ENCODE peak calls at places on chromosomes 6 and 20, in four cellular contexts. O is H9, H is mesendoderm, E is H1. U is an unnamed sample.

GRCh38 chr6:135105299-135105698 is 50.7 kb upstream of the HBS1L start:
- DNase-seq in O (no peak), H (no peak), E (no peak), U (no peak)

GRCh38 chr6:27250955-27251671 is 3.6 kb downstream of the PRSS16 start:
- DNase-seq in O (peak), H (peak), E (peak), U (no peak)

GRCh38 chr6:40922281-40922680 is 116.7 kb downstream of the UNC5CL start:
- DNase-seq in O (no peak), H (no peak), E (no peak), U (peak)

GRCh38 chr6:139433647-139434419 is 59.4 kb upstream of the CITED2 start:
- DNase-seq in O (no peak), H (peak), E (no peak), U (peak)

GRCh38 chr6:104943781-104944180 is 13.1 kb upstream of the LIN28B start:
- DNase-seq in O (no peak), H (no peak), E (no peak), U (peak)

GRCh38 chr6:1383729-1384548 is 5.4 kb upstream of the FOXF2 start:
- DNase-seq in O (peak), H (no peak), E (no peak), U (no peak)

GRCh38 chr20:52268184-52268583 is 76.6 kb upstream of the ZFP64 start:
- DNase-seq in O (no peak), H (peak), E (no peak), U (peak)

GRCh38 chr20:8060977-8061376 is 41.4 kb upstream of the TMX4 start:
- DNase-seq in O (no peak), H (no peak), E (no peak), U (no peak)

GRCh38 chr6:123458218-123458617 is 178.5 kb downstream of the TRDN start:
- DNase-seq in O (no peak), H (no peak), E (no peak), U (no peak)

GRCh38 chr20:1377984-1378742 is 14.7 kb downstream of the FKBP1A start:
- DNase-seq in O (no peak), H (peak), E (no peak), U (peak)

GRCh38 chr6:107634147-107635057 is 144.5 kb downstream of the SOBP start:
- DNase-seq in O (no peak), H (no peak), E (no peak), U (no peak)

DNA sequence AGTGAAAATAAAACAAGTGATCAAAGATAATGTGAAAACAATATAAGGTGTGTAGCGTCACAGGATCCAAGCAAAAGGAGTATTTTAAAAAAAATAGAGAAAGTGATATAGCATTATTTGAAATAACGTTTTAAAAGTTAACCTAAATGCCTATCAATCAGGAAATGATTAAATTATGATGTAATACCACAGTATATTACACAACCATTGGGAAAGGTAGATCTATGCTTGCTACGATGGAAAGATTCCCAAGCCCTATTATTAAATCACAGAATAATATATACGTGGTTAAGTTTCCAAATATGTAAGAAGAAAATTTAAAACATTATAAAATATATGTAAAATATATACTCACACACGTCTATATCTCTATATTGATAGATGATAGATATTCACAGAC is 15.4 kb upstream of the TCF21 start:
- DNase-seq in O (no peak), H (no peak), E (no peak), U (no peak)
- H4K5ac ChIP-seq in O (no peak), H (no peak), E (no peak), U (no peak)

DNA sequence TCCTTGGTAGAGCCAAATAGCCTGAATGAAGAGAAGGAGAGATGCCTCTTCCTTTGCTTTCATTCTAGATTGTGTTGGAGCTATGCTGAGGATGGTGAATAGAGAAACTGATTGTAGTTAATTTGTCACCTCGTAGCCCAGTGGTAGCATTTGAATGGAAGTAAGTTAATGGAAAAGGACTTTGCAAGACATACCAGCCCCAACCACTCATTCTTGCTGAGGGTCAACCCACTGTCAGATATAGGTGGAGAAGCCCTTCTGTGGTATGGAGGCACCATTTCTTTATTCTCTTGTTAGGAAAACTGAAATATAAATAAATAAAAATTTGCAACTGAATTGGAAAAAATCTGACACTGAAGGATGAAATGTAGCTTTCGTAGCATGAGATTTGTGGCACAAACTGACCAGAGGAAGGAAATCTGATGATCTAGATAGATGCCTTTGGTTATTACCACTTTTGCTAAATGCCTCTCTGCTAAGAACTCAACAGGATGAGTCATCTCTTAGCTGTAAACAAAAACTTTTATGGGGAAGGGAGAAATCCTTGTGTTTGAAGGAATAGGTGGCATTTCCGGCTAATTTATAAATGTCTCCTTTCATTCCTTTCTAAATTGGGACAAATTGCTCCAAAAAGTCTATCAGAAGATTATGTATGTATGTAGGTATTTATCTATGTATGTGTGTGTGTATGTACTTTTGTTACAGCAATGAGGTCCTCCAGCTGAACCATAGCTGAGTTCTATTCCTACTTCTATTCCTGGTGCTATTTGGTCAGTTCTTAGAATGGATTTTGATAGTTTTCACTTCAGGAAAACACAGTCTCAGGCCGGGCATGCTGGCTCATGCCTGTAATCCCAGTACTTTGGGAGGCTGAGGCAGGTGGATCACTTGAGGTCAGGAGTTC is 76.5 kb upstream of the SUPT3H start:
- DNase-seq in O (no peak), H (peak), E (no peak), U (peak)
- H2BK120ac ChIP-seq in O (no peak), H (no peak), E (no peak), U (peak)

DNA sequence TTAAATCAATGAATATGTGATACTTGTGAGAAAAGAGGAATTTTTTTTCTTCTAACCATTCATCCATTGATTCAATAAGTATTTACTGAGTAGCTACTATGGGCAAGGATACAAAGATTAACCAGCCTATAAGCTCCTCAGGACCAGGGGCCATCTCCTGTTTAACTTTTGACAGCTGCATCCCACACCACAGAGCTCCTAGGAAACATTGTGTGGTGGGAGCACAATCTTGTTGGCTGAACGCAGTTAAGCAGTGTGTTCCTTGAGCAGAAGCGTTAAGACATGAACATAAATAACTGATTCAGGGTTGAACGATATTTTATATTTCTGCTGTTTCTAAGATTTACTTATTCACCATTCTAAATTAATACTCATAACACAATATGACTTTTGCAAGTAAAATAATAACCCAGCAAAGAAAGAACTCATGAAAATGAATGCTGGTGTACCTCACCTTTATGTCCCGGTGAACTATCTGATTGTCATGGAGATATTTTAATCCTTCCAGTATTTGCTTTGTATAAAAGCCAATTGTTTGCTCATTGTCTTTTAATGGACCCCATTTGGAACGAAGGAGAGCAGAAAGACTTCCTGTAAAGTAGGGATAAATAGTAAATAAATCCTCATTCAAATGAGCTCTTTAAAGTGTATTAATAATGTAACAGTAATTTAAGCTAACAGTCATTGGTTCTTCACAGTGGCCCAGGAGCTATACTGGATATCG is 62.6 kb upstream of the MAP7 start:
- DNase-seq in O (no peak), H (no peak), E (no peak), U (no peak)
- H4K5ac ChIP-seq in O (no peak), H (no peak), E (peak), U (no peak)

GRCh38 chr6:35725721-35726438 is 11.0 kb upstream of the ARMC12 start:
- DNase-seq in O (no peak), H (no peak), E (no peak), U (no peak)

GRCh38 chr6:35728663-35729348 is 8.0 kb upstream of the ARMC12 start:
- DNase-seq in O (no peak), H (peak), E (no peak), U (no peak)

GRCh38 chr6:35729349-35729678 is 7.5 kb upstream of the ARMC12 start:
- DNase-seq in O (no peak), H (no peak), E (no peak), U (no peak)

GRCh38 chr6:35727935-35728662 is 8.7 kb upstream of the ARMC12 start:
- DNase-seq in O (peak), H (peak), E (peak), U (peak)

DNA sequence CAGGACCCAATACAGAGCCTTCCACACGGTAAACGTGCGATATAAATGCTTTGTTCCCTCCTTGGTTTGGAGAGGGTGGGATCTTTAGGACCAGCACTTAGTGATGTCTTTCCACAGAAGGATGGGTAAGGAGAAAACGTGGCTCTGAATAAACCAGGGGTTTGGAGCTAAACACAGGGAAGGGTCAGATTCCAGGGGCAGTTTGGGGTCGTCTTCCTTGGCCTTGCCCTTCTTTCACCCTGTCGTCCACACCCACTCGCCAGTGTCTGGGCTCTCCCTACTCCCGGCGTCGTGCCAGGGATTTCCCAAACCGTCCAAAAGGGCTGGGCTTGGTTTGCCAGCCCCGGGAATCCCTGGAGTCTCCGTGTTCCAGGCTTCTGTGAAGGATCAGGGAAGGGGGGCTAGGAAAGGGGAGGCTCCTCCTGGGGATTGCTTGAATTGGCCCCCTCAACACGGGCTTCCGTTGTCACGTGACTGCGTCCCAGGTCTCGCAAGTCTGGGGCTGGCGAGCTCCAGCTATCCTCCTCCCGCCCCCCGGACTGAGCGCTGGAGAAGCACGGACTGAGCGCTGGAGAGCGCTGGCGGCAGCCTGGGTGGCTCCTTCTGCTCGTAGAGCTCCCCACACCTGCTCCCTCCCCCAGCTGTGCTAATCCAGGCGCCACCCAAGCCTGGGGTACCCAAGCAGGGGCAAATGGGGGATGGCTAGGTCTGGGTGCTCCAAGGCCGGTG is 9.5 kb upstream of the ARMC12 start:
- DNase-seq in O (peak), H (peak), E (peak), U (peak)
- H2BK120ac ChIP-seq in O (no peak), H (peak), E (peak), U (peak)

DNA sequence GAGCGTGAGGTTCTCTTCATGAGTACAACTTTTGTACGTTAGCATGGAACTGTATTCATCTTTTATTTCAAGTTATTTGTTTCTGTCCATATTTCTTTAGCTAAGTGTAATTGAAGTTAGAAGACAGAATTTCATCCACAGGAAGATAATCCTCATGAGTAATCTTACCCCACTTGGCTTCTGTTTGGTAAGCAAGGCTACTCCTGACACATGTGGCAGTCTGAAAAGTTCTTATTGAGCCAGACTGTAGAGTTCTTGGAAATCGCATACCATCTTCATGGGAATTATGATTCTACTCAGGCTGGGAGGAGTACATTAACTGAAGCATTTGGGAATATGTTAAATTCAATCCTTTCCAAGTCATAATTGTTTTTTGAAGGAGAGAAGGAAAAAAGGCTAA is 41.3 kb upstream of the TENT5A start:
- DNase-seq in O (no peak), H (no peak), E (no peak), U (peak)
- H4K5ac ChIP-seq in O (no peak), H (no peak), E (no peak), U (no peak)

GRCh38 chr20:50017576-50018248 is 34.9 kb downstream of the SNAI1 start:
- DNase-seq in O (no peak), H (no peak), E (no peak), U (no peak)
- H2BK120ac ChIP-seq in O (no peak), H (no peak), E (no peak), U (no peak)